ENCODE peak calls at places on chromosomes 1 and 21, in four cellular contexts. X is right atrium auricular region, P is GM10248, D is RWPE1. J is an unnamed sample.

GRCh38 chr1:153509729-153510354 is 25.9 kb downstream of the S100A6 start:
- DNase-seq in X (no peak), P (peak), D (no peak), J (no peak)

GRCh38 chr1:85027242-85027983 is 20.9 kb downstream of the MCOLN3 start:
- DNase-seq in X (no peak), P (peak), D (no peak), J (peak)

GRCh38 chr1:113074237-113074636 is 1.2 kb downstream of the LRIG2 start:
- DNase-seq in X (no peak), P (peak), D (no peak), J (peak)

GRCh38 chr1:6471086-6471841 is 5.3 kb upstream of the TNFRSF25 start:
- DNase-seq in X (no peak), P (no peak), D (no peak), J (no peak)

GRCh38 chr1:29511436-29511835 is 275.1 kb downstream of the PTPRU start:
- DNase-seq in X (peak), P (no peak), D (no peak), J (no peak)

GRCh38 chr1:212689758-212690540 is 9.7 kb downstream of the BATF3 start:
- DNase-seq in X (peak), P (no peak), D (no peak), J (no peak)

GRCh38 chr21:46596201-46596600 is 8.7 kb downstream of the S100B start:
- DNase-seq in X (no peak), P (no peak), D (no peak), J (no peak)

GRCh38 chr1:37556712-37557196 is at the start of gene DNALI1:
- DNase-seq in X (peak), P (peak), D (peak), J (peak)

GRCh38 chr1:41038110-41038509 is 16.6 kb upstream of the SLFNL1 start:
- DNase-seq in X (no peak), P (no peak), D (no peak), J (no peak)

GRCh38 chr1:163980391-163980790 is 578.6 kb upstream of the PBX1 start:
- DNase-seq in X (no peak), P (no peak), D (no peak), J (no peak)

GRCh38 chr1:208061627-208062026 is 150.7 kb upstream of the CD34 start:
- DNase-seq in X (no peak), P (no peak), D (no peak), J (no peak)

GRCh38 chr1:245512181-245512888 is 357.6 kb downstream of the KIF26B start:
- DNase-seq in X (no peak), P (no peak), D (no peak), J (peak)

GRCh38 chr1:226086776-226087175 is 24.3 kb downstream of the H3-3A start:
- DNase-seq in X (no peak), P (no peak), D (no peak), J (no peak)

GRCh38 chr1:153260980-153261792 is 1.7 kb downstream of the LORICRIN start:
- DNase-seq in X (no peak), P (no peak), D (peak), J (peak)

GRCh38 chr1:166875734-166876539 is at the start of gene TADA1:
- DNase-seq in X (peak), P (peak), D (peak), J (peak)

GRCh38 chr1:166874464-166874863 is 1.6 kb downstream of the TADA1 start:
- DNase-seq in X (no peak), P (no peak), D (no peak), J (no peak)

GRCh38 chr1:166870584-166870983 is 5.5 kb downstream of the TADA1 start:
- DNase-seq in X (no peak), P (no peak), D (no peak), J (no peak)

GRCh38 chr1:166875302-166875733 is 746 bp downstream of the TADA1 start:
- DNase-seq in X (no peak), P (no peak), D (no peak), J (no peak)

DNA sequence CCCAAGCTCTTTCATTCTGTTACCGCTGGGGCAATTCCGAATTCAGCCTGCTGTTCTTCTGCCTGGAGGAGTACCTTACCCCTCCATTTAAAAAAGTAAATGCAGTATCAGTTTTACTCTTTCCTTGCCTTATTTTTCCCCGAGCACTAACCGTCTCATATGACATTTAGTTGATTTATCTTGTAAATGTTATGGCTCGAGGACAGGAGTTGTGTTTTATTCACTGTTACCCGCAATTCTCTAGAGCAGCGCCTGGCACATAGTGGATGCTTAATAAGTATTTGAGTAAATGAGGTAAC is 425 bp upstream of the TADA1 start:
- DNase-seq in X (no peak), P (no peak), D (no peak), J (no peak)
- TF ChIP-seq CTCF in X (no peak), P (no peak), D (peak), J (no peak)

GRCh38 chr1:50105430-50105829 is 3.3 kb upstream of the ELAVL4 start:
- DNase-seq in X (no peak), P (no peak), D (no peak), J (no peak)
- TF ChIP-seq CTCF in X (no peak), P (no peak), D (no peak), J (no peak)

GRCh38 chr1:71285529-71285928 is 204.7 kb upstream of the ZRANB2 start:
- DNase-seq in X (no peak), P (no peak), D (no peak), J (no peak)
- TF ChIP-seq CTCF in X (no peak), P (no peak), D (no peak), J (no peak)

GRCh38 chr1:230632273-230632873 is 9.9 kb upstream of the COG2 start:
- DNase-seq in X (no peak), P (no peak), D (peak), J (peak)
- TF ChIP-seq CTCF in X (peak), P (peak), D (peak), J (peak)

GRCh38 chr1:187819081-187819480 is 990.3 kb downstream of the PLA2G4A start:
- DNase-seq in X (no peak), P (no peak), D (no peak), J (no peak)

GRCh38 chr1:187816646-187817045 is 987.9 kb downstream of the PLA2G4A start:
- DNase-seq in X (no peak), P (no peak), D (no peak), J (no peak)

GRCh38 chr1:187817782-187818181 is 989.0 kb downstream of the PLA2G4A start:
- DNase-seq in X (no peak), P (no peak), D (no peak), J (no peak)
- TF ChIP-seq CTCF in X (no peak), P (no peak), D (no peak), J (no peak)

GRCh38 chr1:87495870-87496269 is 167.2 kb downstream of the LMO4 start:
- DNase-seq in X (no peak), P (no peak), D (no peak), J (no peak)

GRCh38 chr1:87506147-87506546 is 177.5 kb downstream of the LMO4 start:
- DNase-seq in X (no peak), P (no peak), D (no peak), J (no peak)

GRCh38 chr1:87497804-87498203 is 169.1 kb downstream of the LMO4 start:
- DNase-seq in X (no peak), P (no peak), D (no peak), J (no peak)

GRCh38 chr1:87501738-87502137 is 173.1 kb downstream of the LMO4 start:
- DNase-seq in X (no peak), P (no peak), D (no peak), J (no peak)
- TF ChIP-seq CTCF in X (no peak), P (no peak), D (no peak), J (peak)

GRCh38 chr1:59730759-59731478 is 83.8 kb upstream of the HOOK1 start:
- DNase-seq in X (peak), P (no peak), D (peak), J (peak)

GRCh38 chr1:59736744-59737143 is 78.0 kb upstream of the HOOK1 start:
- DNase-seq in X (no peak), P (no peak), D (no peak), J (no peak)

GRCh38 chr1:59730302-59730701 is 84.4 kb upstream of the HOOK1 start:
- DNase-seq in X (no peak), P (no peak), D (peak), J (peak)

GRCh38 chr1:59733443-59734141 is 81.2 kb upstream of the HOOK1 start:
- DNase-seq in X (no peak), P (no peak), D (no peak), J (no peak)

GRCh38 chr1:59732219-59732955 is 82.4 kb upstream of the HOOK1 start:
- DNase-seq in X (no peak), P (no peak), D (no peak), J (no peak)
- TF ChIP-seq CTCF in X (no peak), P (no peak), D (no peak), J (no peak)